ENCODE peak calls at places on chromosomes 4 and X, in ten cellular contexts. One of them, this sample, is unnamed.

GRCh38 chrX:30888526-30889146 is 418 bp downstream of the TAB3 start:
- DNase-seq in H54: no peak
- DNase-seq in IMR-90: no peak
- DNase-seq in heart left ventricle: no peak
- DNase-seq in uterus: peak
- DNase-seq in H1: no peak
- DNase-seq in A549: no peak
- DNase-seq in tibial nerve: no peak
- DNase-seq in GM12892: no peak
- DNase-seq in body of pancreas: no peak
- DNase-seq in this sample: peak

GRCh38 chrX:152861116-152861515 is 30.3 kb downstream of the NSDHL start:
- DNase-seq in IMR-90: peak
- DNase-seq in H1: no peak
- DNase-seq in uterus: no peak
- DNase-seq in H54: no peak
- DNase-seq in heart left ventricle: no peak
- DNase-seq in GM12892: no peak
- DNase-seq in A549: no peak
- DNase-seq in body of pancreas: no peak
- DNase-seq in tibial nerve: no peak
- DNase-seq in this sample: peak

GRCh38 chr4:31366041-31366440 is 645.9 kb downstream of the PCDH7 start:
- DNase-seq in IMR-90: peak
- DNase-seq in H54: peak
- DNase-seq in GM12892: no peak
- DNase-seq in body of pancreas: no peak
- DNase-seq in tibial nerve: no peak
- DNase-seq in uterus: no peak
- DNase-seq in A549: no peak
- DNase-seq in H1: no peak
- DNase-seq in heart left ventricle: no peak
- DNase-seq in this sample: no peak

GRCh38 chrX:140661657-140662056 is 47.9 kb upstream of the LINC00632 start:
- DNase-seq in H1: no peak
- DNase-seq in GM12892: no peak
- DNase-seq in uterus: no peak
- DNase-seq in IMR-90: peak
- DNase-seq in A549: no peak
- DNase-seq in H54: no peak
- DNase-seq in body of pancreas: no peak
- DNase-seq in heart left ventricle: no peak
- DNase-seq in tibial nerve: no peak
- DNase-seq in this sample: no peak

GRCh38 chr4:182969651-182970279 is 52.6 kb upstream of the DCTD start:
- DNase-seq in GM12892: no peak
- DNase-seq in A549: peak
- DNase-seq in tibial nerve: no peak
- DNase-seq in heart left ventricle: no peak
- DNase-seq in body of pancreas: no peak
- DNase-seq in uterus: no peak
- DNase-seq in H54: no peak
- DNase-seq in H1: no peak
- DNase-seq in IMR-90: no peak
- DNase-seq in this sample: no peak

GRCh38 chrX:136344321-136344720 is 43.6 kb downstream of the ADGRG4 start:
- DNase-seq in uterus: no peak
- DNase-seq in tibial nerve: no peak
- DNase-seq in H54: no peak
- DNase-seq in A549: no peak
- DNase-seq in H1: no peak
- DNase-seq in GM12892: no peak
- DNase-seq in IMR-90: no peak
- DNase-seq in body of pancreas: no peak
- DNase-seq in heart left ventricle: no peak
- DNase-seq in this sample: no peak

GRCh38 chrX:95057341-95057740 is 1383.3 kb downstream of the FAM133A start:
- DNase-seq in uterus: no peak
- DNase-seq in GM12892: no peak
- DNase-seq in tibial nerve: no peak
- DNase-seq in H1: no peak
- DNase-seq in heart left ventricle: no peak
- DNase-seq in A549: no peak
- DNase-seq in H54: no peak
- DNase-seq in body of pancreas: no peak
- DNase-seq in IMR-90: peak
- DNase-seq in this sample: no peak

GRCh38 chr4:153061971-153062370 is 125.8 kb downstream of the FHDC1 start:
- DNase-seq in H1: no peak
- DNase-seq in uterus: no peak
- DNase-seq in body of pancreas: no peak
- DNase-seq in H54: no peak
- DNase-seq in IMR-90: no peak
- DNase-seq in tibial nerve: no peak
- DNase-seq in A549: no peak
- DNase-seq in heart left ventricle: no peak
- DNase-seq in GM12892: no peak
- DNase-seq in this sample: no peak

GRCh38 chr4:6313216-6313615 is 43.6 kb downstream of the WFS1 start:
- DNase-seq in H54: no peak
- DNase-seq in H1: no peak
- DNase-seq in A549: no peak
- DNase-seq in tibial nerve: no peak
- DNase-seq in IMR-90: no peak
- DNase-seq in heart left ventricle: no peak
- DNase-seq in body of pancreas: no peak
- DNase-seq in uterus: no peak
- DNase-seq in GM12892: no peak
- DNase-seq in this sample: no peak

GRCh38 chr4:41933997-41934812 is 1.0 kb upstream of the TMEM33 start:
- DNase-seq in A549: peak
- DNase-seq in IMR-90: no peak
- DNase-seq in GM12892: no peak
- DNase-seq in heart left ventricle: no peak
- DNase-seq in tibial nerve: peak
- DNase-seq in body of pancreas: no peak
- DNase-seq in uterus: no peak
- DNase-seq in H54: no peak
- DNase-seq in H1: no peak
- DNase-seq in this sample: no peak
- TF ChIP-seq POLR2A in A549: no peak
- TF ChIP-seq POLR2A in IMR-90: no peak
- TF ChIP-seq POLR2A in GM12892: no peak
- TF ChIP-seq POLR2A in heart left ventricle: no peak
- TF ChIP-seq POLR2A in tibial nerve: no peak
- TF ChIP-seq POLR2A in body of pancreas: no peak
- TF ChIP-seq POLR2A in uterus: no peak
- TF ChIP-seq POLR2A in H54: no peak
- TF ChIP-seq POLR2A in H1: no peak
- TF ChIP-seq POLR2A in this sample: no peak

DNA sequence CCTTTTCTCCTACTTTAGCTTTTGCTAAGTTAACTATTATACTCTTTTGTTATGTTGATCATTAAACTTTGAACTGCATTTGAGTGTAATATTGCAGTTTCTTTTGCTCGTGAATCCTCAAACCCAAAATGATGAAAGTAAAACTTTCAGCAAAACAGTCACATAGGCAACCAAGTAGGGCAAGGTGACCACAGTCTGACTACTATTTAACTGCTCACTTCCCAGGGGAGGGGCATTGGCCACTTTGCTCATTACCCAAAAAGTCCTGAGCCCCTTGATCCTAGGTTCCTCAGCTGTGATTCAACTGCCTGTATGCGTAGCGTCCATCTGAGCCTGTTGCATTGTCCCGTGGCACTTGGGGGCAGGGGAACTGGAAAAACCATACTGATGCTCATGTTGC is 17.0 kb downstream of the RBMX2 start:
- DNase-seq in uterus: no peak
- DNase-seq in H1: no peak
- DNase-seq in tibial nerve: no peak
- DNase-seq in heart left ventricle: no peak
- DNase-seq in body of pancreas: no peak
- DNase-seq in IMR-90: no peak
- DNase-seq in GM12892: no peak
- DNase-seq in A549: no peak
- DNase-seq in H54: no peak
- DNase-seq in this sample: no peak
- TF ChIP-seq POLR2A in uterus: no peak
- TF ChIP-seq POLR2A in H1: no peak
- TF ChIP-seq POLR2A in tibial nerve: no peak
- TF ChIP-seq POLR2A in heart left ventricle: no peak
- TF ChIP-seq POLR2A in body of pancreas: no peak
- TF ChIP-seq POLR2A in IMR-90: no peak
- TF ChIP-seq POLR2A in GM12892: no peak
- TF ChIP-seq POLR2A in A549: no peak
- TF ChIP-seq POLR2A in H54: no peak
- TF ChIP-seq POLR2A in this sample: no peak

GRCh38 chrX:7147431-7147977 is at the start of gene STS:
- DNase-seq in uterus: peak
- DNase-seq in IMR-90: peak
- DNase-seq in tibial nerve: peak
- DNase-seq in H54: no peak
- DNase-seq in H1: no peak
- DNase-seq in GM12892: peak
- DNase-seq in A549: no peak
- DNase-seq in body of pancreas: peak
- DNase-seq in heart left ventricle: peak
- DNase-seq in this sample: peak
- TF ChIP-seq POLR2A in uterus: no peak
- TF ChIP-seq POLR2A in IMR-90: no peak
- TF ChIP-seq POLR2A in tibial nerve: no peak
- TF ChIP-seq POLR2A in H54: no peak
- TF ChIP-seq POLR2A in H1: no peak
- TF ChIP-seq POLR2A in GM12892: no peak
- TF ChIP-seq POLR2A in A549: no peak
- TF ChIP-seq POLR2A in body of pancreas: no peak
- TF ChIP-seq POLR2A in heart left ventricle: no peak
- TF ChIP-seq POLR2A in this sample: no peak

GRCh38 chrX:49172280-49172780 is 632 bp downstream of the PLP2 start:
- DNase-seq in H54: no peak
- DNase-seq in GM12892: no peak
- DNase-seq in tibial nerve: peak
- DNase-seq in H1: no peak
- DNase-seq in body of pancreas: peak
- DNase-seq in A549: peak
- DNase-seq in uterus: peak
- DNase-seq in heart left ventricle: peak
- DNase-seq in IMR-90: peak
- DNase-seq in this sample: peak
- TF ChIP-seq POLR2A in H54: peak
- TF ChIP-seq POLR2A in GM12892: no peak
- TF ChIP-seq POLR2A in tibial nerve: no peak
- TF ChIP-seq POLR2A in H1: no peak
- TF ChIP-seq POLR2A in body of pancreas: no peak
- TF ChIP-seq POLR2A in A549: peak
- TF ChIP-seq POLR2A in uterus: no peak
- TF ChIP-seq POLR2A in heart left ventricle: no peak
- TF ChIP-seq POLR2A in IMR-90: no peak
- TF ChIP-seq POLR2A in this sample: no peak

DNA sequence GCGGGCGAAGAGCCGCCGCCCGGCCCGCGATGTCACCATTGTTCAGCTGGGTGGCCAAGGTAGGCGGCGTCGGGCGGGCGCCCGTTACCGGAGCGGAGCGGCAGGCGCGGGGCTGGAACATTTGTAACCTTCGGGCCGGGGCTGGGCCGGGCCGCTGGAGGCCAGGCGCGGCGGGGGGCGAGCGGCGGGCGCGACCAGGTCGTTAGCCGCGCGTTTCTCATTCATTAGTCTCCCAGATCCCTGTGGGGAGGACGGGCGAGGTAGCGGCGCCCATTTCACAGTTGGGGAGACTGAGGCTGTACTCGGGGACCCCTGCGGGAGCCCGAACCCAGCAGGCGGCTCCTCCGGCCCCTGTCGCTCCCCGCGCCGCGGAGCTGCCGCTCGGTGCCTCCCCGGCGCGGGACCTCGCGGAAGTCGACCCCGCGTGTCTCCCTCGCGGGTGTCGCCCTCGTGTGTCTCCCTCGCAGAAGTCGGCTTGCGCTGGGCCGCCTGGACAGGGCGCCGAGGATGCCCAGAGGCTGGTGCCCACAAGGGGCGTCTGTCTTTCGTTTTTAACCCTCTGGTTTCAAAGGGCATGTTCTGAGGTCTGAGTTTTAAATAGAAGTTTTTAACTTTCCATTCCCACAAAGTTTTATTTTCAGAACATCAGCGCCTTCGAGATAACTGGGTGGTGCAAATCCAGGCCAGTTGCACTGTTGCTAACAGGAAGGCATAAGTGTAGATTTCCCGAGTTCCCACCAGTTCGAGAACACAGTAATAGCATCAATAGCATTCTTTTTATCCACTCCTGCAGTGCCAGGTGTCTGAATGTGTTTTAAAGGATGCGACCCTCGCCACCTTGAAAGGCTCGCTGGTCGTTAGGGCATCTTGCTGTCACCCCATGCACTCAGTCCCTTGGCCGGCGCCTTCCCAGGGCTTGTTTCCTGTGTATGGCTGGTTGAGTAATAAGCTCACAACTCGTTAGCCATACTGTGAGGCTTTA is 17.6 kb downstream of the PTTG2 start:
- DNase-seq in H1: no peak
- DNase-seq in body of pancreas: peak
- DNase-seq in IMR-90: peak
- DNase-seq in uterus: peak
- DNase-seq in A549: peak
- DNase-seq in tibial nerve: peak
- DNase-seq in GM12892: peak
- DNase-seq in heart left ventricle: peak
- DNase-seq in H54: peak
- DNase-seq in this sample: peak
- TF ChIP-seq POLR2A in H1: no peak
- TF ChIP-seq POLR2A in body of pancreas: peak
- TF ChIP-seq POLR2A in IMR-90: peak
- TF ChIP-seq POLR2A in uterus: peak
- TF ChIP-seq POLR2A in A549: no peak
- TF ChIP-seq POLR2A in tibial nerve: no peak
- TF ChIP-seq POLR2A in GM12892: peak
- TF ChIP-seq POLR2A in heart left ventricle: no peak
- TF ChIP-seq POLR2A in H54: no peak
- TF ChIP-seq POLR2A in this sample: no peak

This sample was measured in lower leg skin.